ENCODE peak calls at places on chromosomes 6 and 20, in four cellular contexts. F, H, N and V are unnamed samples.

GRCh38 chr6:35477028-35477427 is 8.8 kb downstream of the RPL10A start:
- DNase-seq in F (no peak), H (no peak), N (no peak), V (no peak)

GRCh38 chr6:165674155-165675029 is 11.4 kb upstream of the PDE10A start:
- DNase-seq in H (no peak), F (no peak), N (no peak), V (no peak)

GRCh38 chr20:51016521-51016920 is 6.4 kb downstream of the KCNG1 start:
- DNase-seq in N (no peak), F (no peak), H (no peak), V (no peak)

GRCh38 chr6:2731281-2731909 is 19.3 kb downstream of the MYLK4 start:
- DNase-seq in F (no peak), H (no peak), N (no peak), V (no peak)

GRCh38 chr20:61691978-61692377 is 373.7 kb downstream of the TAF4 start:
- DNase-seq in F (no peak), N (no peak), H (no peak), V (no peak)

GRCh38 chr20:61904456-61904855 is 161.2 kb downstream of the TAF4 start:
- DNase-seq in N (no peak), H (no peak), F (no peak), V (no peak)

GRCh38 chr20:2470051-2470431 is 548 bp downstream of the SNRPB start:
- DNase-seq in F (no peak), H (peak; percentile 56), N (peak; percentile 48), V (peak; percentile 54)

GRCh38 chr6:160795716-160796115 is 93.7 kb downstream of the PLG start:
- DNase-seq in N (no peak), H (no peak), F (no peak), V (no peak)

GRCh38 chr20:50913976-50914375 is 17.3 kb downstream of the ADNP start:
- DNase-seq in N (no peak), H (no peak), F (no peak), V (no peak)

GRCh38 chr20:18388860-18389259 is 78.0 kb downstream of the DZANK1 start:
- DNase-seq in N (no peak), F (peak; percentile 61), H (no peak), V (no peak)

GRCh38 chr6:119379809-119380208 is 30.2 kb upstream of the MAN1A1 start:
- DNase-seq in H (no peak), N (no peak), F (no peak), V (no peak)

GRCh38 chr6:84645563-84646266 is 118.7 kb downstream of the TBX18 start:
- DNase-seq in N (no peak), F (no peak), H (no peak), V (no peak)

GRCh38 chr6:106547053-106547414 is 82.3 kb downstream of the RTN4IP1 start:
- DNase-seq in N (no peak), F (no peak), H (no peak), V (no peak)

GRCh38 chr6:43904311-43905123 is 134.5 kb downstream of the VEGFA start:
- DNase-seq in F (no peak), N (no peak), H (no peak), V (no peak)

GRCh38 chr20:49276201-49276894 is 1.5 kb downstream of the ZNFX1 start:
- DNase-seq in F (no peak), H (no peak), N (peak; percentile 31), V (peak; percentile 23)

GRCh38 chr6:21437583-21437982 is 156.0 kb upstream of the SOX4 start:
- DNase-seq in H (no peak), F (no peak), N (no peak), V (no peak)

GRCh38 chr6:3109755-3110154 is 8.8 kb upstream of the BPHL start:
- DNase-seq in H (no peak), N (no peak), F (no peak), V (no peak)

GRCh38 chr6:25342784-25343183 is 63.6 kb downstream of the CARMIL1 start:
- DNase-seq in H (no peak), F (no peak), N (no peak), V (no peak)

GRCh38 chr6:37584654-37585522 is 85.2 kb upstream of the CCDC167 start:
- DNase-seq in N (no peak), H (no peak), F (no peak), V (no peak)

GRCh38 chr20:53216856-53217576 is 244.9 kb downstream of the TSHZ2 start:
- DNase-seq in F (peak; percentile 70), N (peak; percentile 77), H (peak; percentile 40), V (peak; percentile 52)

GRCh38 chr20:37297066-37297736 is 7.7 kb downstream of the MANBAL start:
- DNase-seq in F (peak; percentile 44), N (no peak), H (no peak), V (no peak)

GRCh38 chr20:34859826-34860545 is 12.7 kb downstream of the GGT7 start:
- DNase-seq in F (no peak), N (no peak), H (no peak), V (no peak)

GRCh38 chr20:38337561-38338140 is 8.6 kb upstream of the LBP start:
- DNase-seq in N (no peak), H (no peak), F (no peak), V (no peak)

GRCh38 chr20:18001131-18001921 is 32.5 kb downstream of the MGME1 start:
- DNase-seq in H (no peak), F (peak; percentile 69), N (no peak), V (no peak)

GRCh38 chr20:39271205-39271604 is 309.1 kb downstream of the DHX35 start:
- DNase-seq in H (no peak), F (no peak), N (no peak), V (no peak)

GRCh38 chr6:39428152-39428551 is 105.7 kb upstream of the KCNK16 start:
- DNase-seq in F (no peak), H (no peak), N (no peak), V (no peak)

GRCh38 chr6:3287976-3288707 is 29.4 kb downstream of the PSMG4 start:
- DNase-seq in F (peak; percentile 1), N (no peak), H (no peak), V (no peak)

GRCh38 chr6:35610830-35611229 is 77.9 kb downstream of the FKBP5 start:
- DNase-seq in F (no peak), H (no peak), N (no peak), V (no peak)

GRCh38 chr20:45097485-45098095 is 3.3 kb downstream of the KCNS1 start:
- DNase-seq in F (no peak), H (no peak), N (no peak), V (no peak)

GRCh38 chr6:15411766-15412165 is 165.9 kb downstream of the JARID2 start:
- DNase-seq in H (no peak), F (no peak), N (no peak), V (no peak)

GRCh38 chr6:159234102-159234553 is 64.9 kb downstream of the FNDC1 start:
- DNase-seq in N (no peak), F (no peak), H (no peak), V (no peak)

GRCh38 chr6:16519265-16520242 is 241.7 kb downstream of the ATXN1 start:
- DNase-seq in F (no peak), H (no peak), N (no peak), V (no peak)

GRCh38 chr6:54020311-54020710 is 90.9 kb upstream of the MLIP start:
- DNase-seq in N (no peak), F (no peak), H (no peak), V (no peak)

GRCh38 chr6:53765270-53765669 is 29.5 kb upstream of the LRRC1 start:
- DNase-seq in N (no peak), H (no peak), F (no peak), V (no peak)

GRCh38 chr6:169205176-169206160 is 48.2 kb downstream of the THBS2 start:
- DNase-seq in N (no peak), H (no peak), F (peak; percentile 60), V (no peak)

GRCh38 chr20:17498181-17498580 is 33.0 kb downstream of the BFSP1 start:
- DNase-seq in N (no peak), F (no peak), H (no peak), V (no peak)

GRCh38 chr20:21100590-21101452 is 5.3 kb downstream of the LINC00237 start:
- DNase-seq in F (no peak), H (no peak), N (no peak), V (no peak)

GRCh38 chr20:10328897-10329255 is 105.1 kb downstream of the MKKS start:
- DNase-seq in H (no peak), F (no peak), N (no peak), V (no peak)